ENCODE peak calls at places on chromosomes 5 and 9, in eight cellular contexts. C is D341Med, D is DMS 273 treated with DMSO at 0.1 percent for 48 hours, Y is RPMI7951, O is GM13976, H is HEK293T, W is H1, T is SK-N-SH. A is an unnamed sample.

GRCh38 chr9:37421914-37422288 is 595 bp upstream of the GRHPR start:
- DNase-seq in O (no peak), Y (no peak), D (no peak), C (no peak), W (no peak), T (no peak), H (no peak), A (peak)

GRCh38 chr5:150540615-150541396 is 32.9 kb downstream of the NDST1 start:
- DNase-seq in H (no peak), D (no peak), O (no peak), W (no peak), C (no peak), Y (peak), T (no peak), A (no peak)

GRCh38 chr9:89657765-89658164 is 53.0 kb downstream of the GADD45G start:
- DNase-seq in C (no peak), H (no peak), D (no peak), Y (no peak), O (peak), W (no peak), T (no peak), A (no peak)

GRCh38 chr9:30574355-30575151 is 1809.9 kb upstream of the ACO1 start:
- DNase-seq in Y (no peak), T (no peak), D (no peak), C (peak), H (no peak), O (no peak), W (no peak), A (peak)

GRCh38 chr5:135568241-135568640 is 10.6 kb downstream of the CXCL14 start:
- DNase-seq in W (no peak), D (no peak), T (no peak), H (no peak), Y (no peak), O (no peak), C (no peak), A (no peak)

GRCh38 chr5:1510631-1511030 is 13.1 kb downstream of the LPCAT1 start:
- DNase-seq in Y (no peak), H (no peak), D (no peak), O (no peak), T (no peak), W (no peak), C (peak), A (no peak)

GRCh38 chr5:36569456-36569855 is 37.0 kb upstream of the SLC1A3 start:
- DNase-seq in C (no peak), D (no peak), W (no peak), H (no peak), O (no peak), T (no peak), Y (peak), A (no peak)

GRCh38 chr9:136614967-136615623 is 47.6 kb upstream of the EGFL7 start:
- DNase-seq in C (no peak), W (no peak), H (no peak), Y (no peak), T (no peak), D (no peak), O (no peak), A (no peak)

GRCh38 chr9:33416996-33417395 is 14.6 kb upstream of the AQP7 start:
- DNase-seq in D (no peak), T (no peak), O (no peak), C (no peak), Y (no peak), H (peak), W (no peak), A (no peak)

GRCh38 chr9:122097679-122098315 is 4.7 kb upstream of the TTLL11 start:
- DNase-seq in D (no peak), T (no peak), Y (no peak), W (no peak), O (no peak), H (no peak), C (no peak), A (no peak)

GRCh38 chr9:126813072-126813471 is 8.2 kb downstream of the ZBTB43 start:
- DNase-seq in T (no peak), D (no peak), W (no peak), O (no peak), Y (no peak), C (no peak), H (no peak), A (no peak)

GRCh38 chr9:26053954-26054353 is 375.7 kb upstream of the TUSC1 start:
- DNase-seq in O (no peak), W (no peak), T (no peak), Y (no peak), H (no peak), D (no peak), C (no peak), A (no peak)

GRCh38 chr9:95089916-95090791 is 227.4 kb downstream of the FANCC start:
- DNase-seq in C (no peak), D (no peak), Y (peak), W (no peak), O (no peak), T (peak), H (no peak), A (no peak)

GRCh38 chr5:2832394-2832793 is 80.9 kb upstream of the IRX2 start:
- DNase-seq in W (no peak), H (no peak), T (no peak), C (no peak), O (no peak), Y (no peak), D (no peak), A (no peak)

GRCh38 chr5:62977641-62978040 is 399.0 kb downstream of the LRRC70 start:
- DNase-seq in H (no peak), D (no peak), T (no peak), Y (no peak), O (no peak), W (peak), C (no peak), A (no peak)

GRCh38 chr5:119290161-119290569 is 65.7 kb upstream of the TNFAIP8 start:
- DNase-seq in D (no peak), O (no peak), H (no peak), Y (no peak), T (no peak), C (no peak), W (no peak), A (no peak)

GRCh38 chr5:23440703-23441102 is 66.7 kb upstream of the PRDM9 start:
- DNase-seq in O (no peak), W (no peak), D (no peak), H (no peak), C (no peak), Y (no peak), T (no peak), A (no peak)

GRCh38 chr5:147479949-147480348 is 29.9 kb downstream of the DPYSL3 start:
- DNase-seq in H (no peak), T (no peak), O (no peak), W (no peak), C (no peak), D (no peak), Y (peak), A (no peak)

GRCh38 chr5:65440456-65440855 is 41.3 kb downstream of the ADAMTS6 start:
- DNase-seq in D (no peak), Y (no peak), H (no peak), W (no peak), T (no peak), C (peak), O (no peak), A (no peak)

GRCh38 chr9:4297151-4297794 is 2.6 kb downstream of the GLIS3 start:
- DNase-seq in D (peak), T (peak), C (peak), O (peak), W (no peak), Y (peak), H (peak), A (peak)

GRCh38 chr9:79989079-79989478 is 417.3 kb downstream of the TLE4 start:
- DNase-seq in C (no peak), W (no peak), D (no peak), T (no peak), O (no peak), H (no peak), Y (no peak), A (no peak)

GRCh38 chr5:126888180-126888579 is 111.2 kb downstream of the LMNB1 start:
- DNase-seq in Y (no peak), O (no peak), T (peak), H (no peak), D (no peak), C (peak), W (no peak), A (no peak)

GRCh38 chr5:148999741-149000140 is 63.1 kb downstream of the SH3TC2 start:
- DNase-seq in C (no peak), T (no peak), W (no peak), O (no peak), Y (no peak), D (no peak), H (no peak), A (no peak)

GRCh38 chr5:151772868-151773561 is 1.3 kb downstream of the G3BP1 start:
- DNase-seq in O (no peak), W (no peak), T (no peak), C (no peak), D (no peak), Y (peak), H (no peak), A (no peak)

GRCh38 chr9:137148661-137149060 is 9.7 kb downstream of the GRIN1 start:
- DNase-seq in O (no peak), Y (no peak), T (no peak), H (no peak), C (no peak), W (no peak), D (no peak), A (no peak)

GRCh38 chr9:21443849-21444625 is 3.8 kb downstream of the IFNA1 start:
- DNase-seq in C (no peak), W (no peak), T (no peak), H (no peak), O (peak), D (no peak), Y (no peak), A (no peak)

GRCh38 chr9:130526193-130526853 is 53.1 kb upstream of the FUBP3 start:
- DNase-seq in O (peak), Y (no peak), W (no peak), T (peak), D (no peak), H (no peak), C (no peak), A (no peak)

GRCh38 chr5:110021251-110021650 is 331.5 kb downstream of the MAN2A1 start:
- DNase-seq in O (no peak), C (no peak), T (no peak), H (no peak), Y (no peak), W (no peak), D (no peak), A (no peak)

GRCh38 chr5:10682801-10683525 is 78.1 kb downstream of the DAP start:
- DNase-seq in Y (no peak), H (no peak), T (no peak), W (no peak), D (no peak), C (no peak), O (no peak), A (no peak)

A was measured in HuH-7.5.